ENCODE peak calls at places on chromosomes 7 and 10, in four cellular contexts. One of them, this sample, is unnamed. For H3K4me1, the result is how much of the 10 kb centered on the place peaks cover.

GRCh38 chr7:21850531-21851285 is 95.0 kb downstream of the CDCA7L start:
- DNase-seq in adrenal gland: peak
- DNase-seq in naive thymus-derived CD4-positive, alpha-beta T cell: no peak
- DNase-seq in HCT116: no peak
- DNase-seq in this sample: no peak

GRCh38 chr10:70459061-70459770 is 17.7 kb upstream of the NODAL start:
- DNase-seq in HCT116: no peak
- DNase-seq in adrenal gland: peak
- DNase-seq in naive thymus-derived CD4-positive, alpha-beta T cell: no peak
- DNase-seq in this sample: no peak

GRCh38 chr10:70093335-70093944 is 39.2 kb downstream of the AIFM2 start:
- DNase-seq in HCT116: no peak
- DNase-seq in adrenal gland: no peak
- DNase-seq in naive thymus-derived CD4-positive, alpha-beta T cell: no peak
- DNase-seq in this sample: no peak

GRCh38 chr7:150876817-150877526 is 24.7 kb downstream of the AOC1 start:
- DNase-seq in naive thymus-derived CD4-positive, alpha-beta T cell: no peak
- DNase-seq in HCT116: peak
- DNase-seq in adrenal gland: peak
- DNase-seq in this sample: peak

GRCh38 chr7:35748348-35748747 is 52.5 kb upstream of the SEPTIN7 start:
- DNase-seq in naive thymus-derived CD4-positive, alpha-beta T cell: no peak
- DNase-seq in adrenal gland: no peak
- DNase-seq in HCT116: no peak
- DNase-seq in this sample: no peak

GRCh38 chr10:117716896-117717295 is 174.3 kb downstream of the EMX2 start:
- DNase-seq in HCT116: no peak
- DNase-seq in naive thymus-derived CD4-positive, alpha-beta T cell: no peak
- DNase-seq in adrenal gland: no peak
- DNase-seq in this sample: no peak

GRCh38 chr7:151289891-151290290 is 41.4 kb upstream of the SMARCD3 start:
- DNase-seq in adrenal gland: no peak
- DNase-seq in HCT116: no peak
- DNase-seq in naive thymus-derived CD4-positive, alpha-beta T cell: no peak
- DNase-seq in this sample: no peak

GRCh38 chr7:112069879-112070321 is 136.3 kb downstream of the DOCK4 start:
- DNase-seq in adrenal gland: no peak
- DNase-seq in naive thymus-derived CD4-positive, alpha-beta T cell: no peak
- DNase-seq in HCT116: no peak
- DNase-seq in this sample: no peak

GRCh38 chr7:156043435-156044123 is 231.3 kb upstream of the SHH start:
- DNase-seq in HCT116: no peak
- DNase-seq in naive thymus-derived CD4-positive, alpha-beta T cell: no peak
- DNase-seq in adrenal gland: no peak
- DNase-seq in this sample: no peak

GRCh38 chr10:3969876-3970666 is 185.1 kb upstream of the KLF6 start:
- DNase-seq in adrenal gland: no peak
- DNase-seq in HCT116: no peak
- DNase-seq in naive thymus-derived CD4-positive, alpha-beta T cell: no peak
- DNase-seq in this sample: peak

GRCh38 chr10:37734971-37735370 is 122.4 kb downstream of the ZNF248 start:
- DNase-seq in HCT116: peak
- DNase-seq in adrenal gland: peak
- DNase-seq in naive thymus-derived CD4-positive, alpha-beta T cell: no peak
- DNase-seq in this sample: no peak

GRCh38 chr7:90238583-90238982 is 6.4 kb upstream of the CFAP69 start:
- DNase-seq in adrenal gland: no peak
- DNase-seq in naive thymus-derived CD4-positive, alpha-beta T cell: no peak
- DNase-seq in HCT116: no peak
- DNase-seq in this sample: no peak

GRCh38 chr7:29345590-29345989 is 151.0 kb downstream of the CHN2 start:
- DNase-seq in adrenal gland: peak
- DNase-seq in HCT116: peak
- DNase-seq in naive thymus-derived CD4-positive, alpha-beta T cell: no peak
- DNase-seq in this sample: peak

GRCh38 chr10:131143425-131144165 is 167.9 kb downstream of the TCERG1L start:
- DNase-seq in adrenal gland: no peak
- DNase-seq in HCT116: no peak
- DNase-seq in naive thymus-derived CD4-positive, alpha-beta T cell: no peak
- DNase-seq in this sample: no peak

GRCh38 chr7:120843121-120843520 is 14.8 kb downstream of the TSPAN12 start:
- DNase-seq in HCT116: no peak
- DNase-seq in naive thymus-derived CD4-positive, alpha-beta T cell: no peak
- DNase-seq in adrenal gland: no peak
- DNase-seq in this sample: no peak

GRCh38 chr7:80312139-80312661 is 177.6 kb downstream of the GNAI1 start:
- DNase-seq in adrenal gland: peak
- DNase-seq in naive thymus-derived CD4-positive, alpha-beta T cell: no peak
- DNase-seq in HCT116: no peak
- DNase-seq in this sample: no peak

GRCh38 chr10:9545073-9545472 is 1472.6 kb upstream of the CELF2 start:
- DNase-seq in adrenal gland: no peak
- DNase-seq in HCT116: no peak
- DNase-seq in naive thymus-derived CD4-positive, alpha-beta T cell: no peak
- DNase-seq in this sample: no peak

GRCh38 chr7:2006921-2007381 is 225.8 kb downstream of the MAD1L1 start:
- DNase-seq in naive thymus-derived CD4-positive, alpha-beta T cell: no peak
- DNase-seq in adrenal gland: no peak
- DNase-seq in HCT116: no peak
- DNase-seq in this sample: peak

GRCh38 chr7:42186181-42186580 is 50.8 kb downstream of the GLI3 start:
- DNase-seq in adrenal gland: no peak
- DNase-seq in HCT116: no peak
- DNase-seq in naive thymus-derived CD4-positive, alpha-beta T cell: no peak
- DNase-seq in this sample: peak

GRCh38 chr10:82358486-82359097 is 483.6 kb downstream of the NRG3 start:
- DNase-seq in adrenal gland: no peak
- DNase-seq in naive thymus-derived CD4-positive, alpha-beta T cell: no peak
- DNase-seq in HCT116: no peak
- DNase-seq in this sample: no peak

GRCh38 chr10:60031664-60032063 is 125.3 kb upstream of the CCDC6 start:
- DNase-seq in naive thymus-derived CD4-positive, alpha-beta T cell: no peak
- DNase-seq in HCT116: no peak
- DNase-seq in adrenal gland: no peak
- DNase-seq in this sample: no peak

GRCh38 chr7:137172105-137172590 is 171.4 kb downstream of the PTN start:
- DNase-seq in adrenal gland: no peak
- DNase-seq in naive thymus-derived CD4-positive, alpha-beta T cell: no peak
- DNase-seq in HCT116: no peak
- DNase-seq in this sample: no peak

DNA sequence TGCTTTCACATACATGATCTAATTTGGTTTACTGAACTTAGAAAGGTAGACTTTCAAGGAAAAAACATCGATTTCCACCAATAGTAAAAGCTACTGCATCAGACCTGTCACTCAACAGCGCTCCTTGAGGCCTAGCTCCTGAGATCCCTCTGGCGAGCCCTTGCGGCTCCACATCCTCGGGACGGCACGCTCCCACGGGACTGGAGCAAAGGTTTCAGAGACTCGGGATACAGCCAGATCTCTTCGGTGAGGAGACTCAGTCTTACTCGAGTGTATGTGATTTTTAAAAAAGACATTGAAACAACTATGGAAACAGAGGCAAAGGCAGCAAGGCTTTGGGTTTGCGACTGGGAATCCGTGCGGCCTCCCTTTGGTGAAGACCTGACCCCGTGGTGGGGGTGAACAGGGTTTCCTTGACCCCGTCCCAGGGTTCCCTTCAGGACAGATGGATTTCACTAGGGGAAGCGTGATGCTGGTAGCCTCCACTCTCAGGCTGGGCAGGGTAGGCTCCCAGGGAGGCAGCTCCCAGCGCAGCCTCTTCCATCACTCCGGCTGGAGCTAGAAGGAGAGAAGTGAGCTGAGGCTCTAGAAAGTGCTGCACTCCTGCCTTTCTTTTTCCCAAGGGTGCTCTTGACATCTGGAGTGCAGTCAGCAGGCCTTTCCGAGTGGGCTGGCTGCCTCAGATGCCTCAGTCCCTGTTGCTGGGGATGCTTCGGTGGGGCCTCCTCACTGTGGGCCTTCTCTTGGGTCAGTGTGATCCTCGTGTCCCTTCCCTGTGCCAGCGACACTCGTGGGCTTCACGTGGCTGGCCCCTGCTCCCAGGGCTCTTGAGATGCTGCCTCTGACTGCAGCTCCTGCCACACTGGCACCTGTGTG is 5.8 kb upstream of the ATP6V0E2 start:
- DNase-seq in adrenal gland: no peak
- DNase-seq in HCT116: no peak
- DNase-seq in naive thymus-derived CD4-positive, alpha-beta T cell: peak
- DNase-seq in this sample: no peak
- H3K4me1 ChIP-seq in adrenal gland: under half
- H3K4me1 ChIP-seq in HCT116: under half
- H3K4me1 ChIP-seq in naive thymus-derived CD4-positive, alpha-beta T cell: half or more
- H3K4me1 ChIP-seq in this sample: under half

GRCh38 chr7:23004247-23004520 is 9.7 kb downstream of the HYCC1 start:
- DNase-seq in naive thymus-derived CD4-positive, alpha-beta T cell: no peak
- DNase-seq in HCT116: no peak
- DNase-seq in adrenal gland: no peak
- DNase-seq in this sample: no peak

GRCh38 chr7:23001610-23002009 is 12.3 kb downstream of the HYCC1 start:
- DNase-seq in naive thymus-derived CD4-positive, alpha-beta T cell: no peak
- DNase-seq in adrenal gland: no peak
- DNase-seq in HCT116: no peak
- DNase-seq in this sample: no peak

GRCh38 chr7:23000597-23001360 is 13.2 kb downstream of the HYCC1 start:
- DNase-seq in adrenal gland: no peak
- DNase-seq in HCT116: no peak
- DNase-seq in naive thymus-derived CD4-positive, alpha-beta T cell: no peak
- DNase-seq in this sample: no peak

GRCh38 chr7:23003505-23004246 is 10.3 kb downstream of the HYCC1 start:
- DNase-seq in HCT116: no peak
- DNase-seq in naive thymus-derived CD4-positive, alpha-beta T cell: no peak
- DNase-seq in adrenal gland: no peak
- DNase-seq in this sample: no peak

GRCh38 chr7:23002698-23003097 is 11.2 kb downstream of the HYCC1 start:
- DNase-seq in naive thymus-derived CD4-positive, alpha-beta T cell: no peak
- DNase-seq in HCT116: no peak
- DNase-seq in adrenal gland: no peak
- DNase-seq in this sample: no peak
- H3K4me1 ChIP-seq in naive thymus-derived CD4-positive, alpha-beta T cell: under half
- H3K4me1 ChIP-seq in HCT116: under half
- H3K4me1 ChIP-seq in adrenal gland: under half
- H3K4me1 ChIP-seq in this sample: under half

GRCh38 chr7:96314402-96315108 is 7.3 kb downstream of the SLC25A13 start:
- DNase-seq in HCT116: no peak
- DNase-seq in adrenal gland: no peak
- DNase-seq in naive thymus-derived CD4-positive, alpha-beta T cell: no peak
- DNase-seq in this sample: peak
- H3K4me1 ChIP-seq in HCT116: under half
- H3K4me1 ChIP-seq in adrenal gland: half or more
- H3K4me1 ChIP-seq in naive thymus-derived CD4-positive, alpha-beta T cell: under half
- H3K4me1 ChIP-seq in this sample: half or more

DNA sequence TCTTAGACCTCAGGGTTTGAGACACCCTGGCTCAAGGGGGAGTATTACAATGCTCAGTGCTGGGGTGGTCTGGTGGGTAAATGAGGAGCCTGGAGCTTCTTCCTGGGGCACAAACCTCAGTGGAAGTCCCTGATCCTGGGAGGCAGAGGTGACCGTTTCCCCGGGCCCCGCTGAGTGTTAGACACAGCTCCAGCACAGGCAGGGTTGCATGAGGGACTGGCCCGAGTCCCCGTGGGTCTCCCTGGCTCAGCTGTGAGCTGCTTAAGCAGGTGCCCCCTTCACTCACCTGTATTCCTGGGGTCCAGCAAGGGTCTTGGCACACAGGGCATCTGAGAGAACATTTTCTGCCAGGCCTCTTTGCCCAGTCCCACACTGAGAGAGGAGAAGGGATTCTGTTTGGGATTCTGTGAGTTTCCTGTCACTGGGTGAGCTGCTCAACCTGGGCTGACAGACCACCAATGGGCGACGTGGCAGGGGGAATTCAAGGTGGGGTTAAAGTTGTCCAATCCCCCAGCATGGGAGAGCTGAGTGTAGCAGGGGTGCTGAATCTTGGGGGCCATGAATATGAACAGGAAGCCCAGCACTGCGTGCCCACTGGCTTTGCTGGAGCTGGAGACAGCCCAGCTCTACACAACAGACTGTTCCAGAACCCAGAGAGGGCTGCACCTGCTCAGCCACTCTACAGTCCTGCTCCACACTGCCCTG is 29.9 kb downstream of the DDIT4 start:
- DNase-seq in naive thymus-derived CD4-positive, alpha-beta T cell: no peak
- DNase-seq in adrenal gland: no peak
- DNase-seq in HCT116: no peak
- DNase-seq in this sample: no peak
- H3K4me1 ChIP-seq in naive thymus-derived CD4-positive, alpha-beta T cell: under half
- H3K4me1 ChIP-seq in adrenal gland: under half
- H3K4me1 ChIP-seq in HCT116: under half
- H3K4me1 ChIP-seq in this sample: under half

DNA sequence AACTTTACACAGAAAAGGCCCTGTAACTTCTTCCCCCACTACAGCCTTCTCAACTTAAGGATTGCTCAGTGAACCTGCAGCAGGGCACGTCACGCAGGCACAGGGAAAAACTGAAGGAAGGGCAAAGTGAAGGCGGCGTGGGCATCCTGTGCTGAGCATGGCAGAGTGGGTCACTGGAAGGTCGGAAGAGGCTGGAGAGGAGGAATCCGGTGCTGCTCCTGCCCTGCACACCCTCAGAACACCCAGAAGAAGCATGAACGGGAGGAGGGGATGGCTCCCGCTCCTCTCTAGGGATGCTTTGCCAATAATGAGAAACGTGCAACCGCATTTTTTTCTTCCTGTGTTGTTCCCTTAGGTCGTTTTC is 175.2 kb downstream of the TNS3 start:
- DNase-seq in naive thymus-derived CD4-positive, alpha-beta T cell: no peak
- DNase-seq in HCT116: no peak
- DNase-seq in adrenal gland: no peak
- DNase-seq in this sample: peak
- H3K4me1 ChIP-seq in naive thymus-derived CD4-positive, alpha-beta T cell: under half
- H3K4me1 ChIP-seq in HCT116: under half
- H3K4me1 ChIP-seq in adrenal gland: under half
- H3K4me1 ChIP-seq in this sample: under half

GRCh38 chr10:12839349-12839927 is 162.1 kb downstream of the CCDC3 start:
- DNase-seq in naive thymus-derived CD4-positive, alpha-beta T cell: no peak
- DNase-seq in adrenal gland: no peak
- DNase-seq in HCT116: no peak
- DNase-seq in this sample: no peak
- H3K4me1 ChIP-seq in naive thymus-derived CD4-positive, alpha-beta T cell: under half
- H3K4me1 ChIP-seq in adrenal gland: under half
- H3K4me1 ChIP-seq in HCT116: under half
- H3K4me1 ChIP-seq in this sample: under half

GRCh38 chr10:50613150-50613549 is 10.6 kb downstream of the SGMS1 start:
- DNase-seq in adrenal gland: no peak
- DNase-seq in naive thymus-derived CD4-positive, alpha-beta T cell: no peak
- DNase-seq in HCT116: no peak
- DNase-seq in this sample: no peak
- H3K4me1 ChIP-seq in adrenal gland: under half
- H3K4me1 ChIP-seq in naive thymus-derived CD4-positive, alpha-beta T cell: under half
- H3K4me1 ChIP-seq in HCT116: under half
- H3K4me1 ChIP-seq in this sample: under half

DNA sequence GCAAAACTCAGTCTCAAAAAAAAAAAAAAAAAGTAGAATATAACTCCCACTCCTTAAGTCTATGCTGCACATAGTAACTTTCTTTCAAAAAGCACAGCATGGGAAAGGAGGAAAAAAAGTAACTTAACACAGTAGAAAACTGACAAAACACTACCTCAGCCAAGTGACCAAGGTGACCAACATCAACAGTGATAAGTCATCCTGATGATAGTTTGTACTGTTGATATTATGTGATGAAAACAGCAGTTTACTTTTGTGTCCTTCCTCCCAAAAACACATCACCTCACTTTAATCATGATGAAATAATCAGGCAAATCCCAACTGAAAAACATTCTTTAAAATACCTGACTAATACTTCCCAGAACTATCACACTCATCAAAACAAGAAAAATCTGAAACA is 29.3 kb upstream of the MAT1A start:
- DNase-seq in adrenal gland: no peak
- DNase-seq in HCT116: no peak
- DNase-seq in naive thymus-derived CD4-positive, alpha-beta T cell: no peak
- DNase-seq in this sample: no peak
- H3K4me1 ChIP-seq in adrenal gland: under half
- H3K4me1 ChIP-seq in HCT116: under half
- H3K4me1 ChIP-seq in naive thymus-derived CD4-positive, alpha-beta T cell: under half
- H3K4me1 ChIP-seq in this sample: under half

This sample was measured in Caco-2.